ENCODE peak calls at places on chromosomes 13 and 19, in eight cellular contexts. M is Right ventricle myocardium superior; N is CD8-positive, alpha-beta T cell; E is smooth muscle cell of the brain vasculature; G is OCI-LY7; A is hepatic stellate cell; V is naive thymus-derived CD4-positive, alpha-beta T cell; U is GF-D8. R is an unnamed sample.

GRCh38 chr19:9835507-9835949 is 410 bp downstream of the PIN1 start:
- DNase-seq in M (no peak), N (no peak), E (no peak), G (no peak), A (no peak), V (no peak), U (no peak), R (no peak)

GRCh38 chr19:39924389-39924788 is 10.0 kb downstream of the FCGBP start:
- DNase-seq in M (no peak), N (no peak), E (no peak), G (no peak), A (no peak), V (no peak), U (no peak), R (no peak)

GRCh38 chr19:45601115-45601514 is 897 bp downstream of the GPR4 start:
- DNase-seq in M (peak; percentile 51), N (no peak), E (no peak), G (no peak), A (no peak), V (no peak), U (no peak), R (no peak)

GRCh38 chr19:41377977-41378707 is 1.8 kb downstream of the TMEM91 start:
- DNase-seq in M (no peak), N (no peak), E (no peak), G (peak; percentile 57), A (no peak), V (no peak), U (no peak), R (no peak)

GRCh38 chr19:41441321-41441945 is 1.5 kb upstream of the ERICH4 start:
- DNase-seq in M (peak; percentile 20), N (no peak), E (no peak), G (no peak), A (no peak), V (no peak), U (no peak), R (no peak)

GRCh38 chr19:55553217-55554182 is 8.2 kb upstream of the SBK3 start:
- DNase-seq in M (no peak), N (no peak), E (no peak), G (no peak), A (no peak), V (no peak), U (no peak), R (no peak)

GRCh38 chr19:2944775-2945574 is at the start of gene ZNF77:
- DNase-seq in M (peak; percentile 99), N (peak; percentile 99), E (peak; percentile 98), G (peak; percentile 100), A (peak; percentile 100), V (peak; percentile 99), U (peak; percentile 93), R (peak; percentile 99)

GRCh38 chr19:46390121-46390858 is 23.1 kb downstream of the CCDC8 start:
- DNase-seq in M (no peak), N (no peak), E (no peak), G (no peak), A (no peak), V (no peak), U (no peak), R (no peak)

GRCh38 chr19:46513461-46514236 is 18.0 kb upstream of the PNMA8B start:
- DNase-seq in M (peak; percentile 89), N (peak; percentile 88), E (no peak), G (peak; percentile 85), A (peak; percentile 79), V (peak; percentile 68), U (no peak), R (peak; percentile 40)

GRCh38 chr19:2394054-2394668 is 33.2 kb downstream of the TIMM13 start:
- DNase-seq in M (no peak), N (no peak), E (no peak), G (peak; percentile 75), A (peak; percentile 79), V (peak; percentile 31), U (peak; percentile 75), R (no peak)

GRCh38 chr19:39413903-39414608 is 1.6 kb downstream of the PLEKHG2 start:
- DNase-seq in M (peak; percentile 60), N (no peak), E (no peak), G (no peak), A (peak; percentile 59), V (no peak), U (no peak), R (no peak)

GRCh38 chr19:13937479-13938360 is 497 bp downstream of the PODNL1 start:
- DNase-seq in M (no peak), N (no peak), E (no peak), G (no peak), A (no peak), V (no peak), U (no peak), R (no peak)

GRCh38 chr19:10514211-10515145 is 2.8 kb downstream of the S1PR5 start:
- DNase-seq in M (no peak), N (peak; percentile 68), E (no peak), G (no peak), A (no peak), V (no peak), U (no peak), R (no peak)

GRCh38 chr19:18062043-18062442 is 24.7 kb downstream of the IL12RB1 start:
- DNase-seq in M (peak; percentile 22), N (no peak), E (no peak), G (no peak), A (no peak), V (no peak), U (no peak), R (no peak)

GRCh38 chr13:26168835-26169234 is 53.3 kb downstream of the RNF6 start:
- DNase-seq in M (no peak), N (no peak), E (no peak), G (no peak), A (no peak), V (no peak), U (no peak), R (no peak)

GRCh38 chr19:48737360-48737998 is 2.9 kb downstream of the RASIP1 start:
- DNase-seq in M (no peak), N (no peak), E (no peak), G (no peak), A (no peak), V (no peak), U (no peak), R (no peak)

GRCh38 chr19:58398087-58398486 is 2.6 kb downstream of the RNF225 start:
- DNase-seq in M (no peak), N (no peak), E (no peak), G (no peak), A (no peak), V (no peak), U (no peak), R (no peak)

GRCh38 chr13:106610511-106610910 is 42.6 kb upstream of the ARGLU1 start:
- DNase-seq in M (no peak), N (no peak), E (no peak), G (no peak), A (no peak), V (no peak), U (no peak), R (no peak)

GRCh38 chr19:41588497-41589209 is 12.7 kb downstream of the CEACAM21 start:
- DNase-seq in M (no peak), N (no peak), E (no peak), G (peak; percentile 28), A (no peak), V (no peak), U (no peak), R (peak; percentile 35)

GRCh38 chr13:77789386-77789785 is 91.9 kb downstream of the SLAIN1 start:
- DNase-seq in M (no peak), N (no peak), E (no peak), G (no peak), A (no peak), V (no peak), U (no peak), R (no peak)

GRCh38 chr13:26628706-26629105 is 71.2 kb downstream of the WASF3 start:
- DNase-seq in M (no peak), N (no peak), E (no peak), G (peak; percentile 10), A (no peak), V (no peak), U (no peak), R (no peak)

GRCh38 chr19:47707135-47707925 is 5.9 kb upstream of the EHD2 start:
- DNase-seq in M (peak; percentile 78), N (peak; percentile 83), E (no peak), G (peak; percentile 79), A (peak; percentile 75), V (peak; percentile 55), U (peak; percentile 29), R (peak; percentile 50)

GRCh38 chr19:29702161-29702957 is 12.7 kb downstream of the C19orf12 start:
- DNase-seq in M (no peak), N (no peak), E (no peak), G (no peak), A (no peak), V (no peak), U (no peak), R (no peak)

GRCh38 chr19:13212759-13213330 is 62.6 kb downstream of the IER2 start:
- DNase-seq in M (peak; percentile 71), N (peak; percentile 84), E (peak; percentile 12), G (peak; percentile 84), A (peak; percentile 47), V (peak; percentile 69), U (no peak), R (no peak)

R was measured in COLO829.